ENCODE peak calls at places on chromosomes 6 and 20, in five cellular contexts. R is activated T-cell treated with anti-CD3 and anti-CD28 coated beads, Interleukin-2, amount 50 U/mL, for 72 hours; X is ELF-1; J is mucosa of gallbladder; L is caudate nucleus. Y is an unnamed sample.
A peak's percentile ranks its signal among the peaks of the same experiment; 100 is the strongest.

GRCh38 chr20:45372646-45373352 is 5.3 kb downstream of the TP53TG5 start:
- DNase-seq in L (no peak), J (peak; percentile 36), X (no peak), R (no peak), Y (no peak)

GRCh38 chr20:41118632-41119031 is 18.7 kb upstream of the PLCG1 start:
- DNase-seq in J (no peak), X (no peak), L (no peak), R (no peak), Y (no peak)

GRCh38 chr20:63313349-63314014 is 20.5 kb downstream of the COL20A1 start:
- DNase-seq in J (no peak), X (no peak), L (no peak), R (no peak), Y (no peak)

GRCh38 chr6:56540950-56541600 is 101.6 kb downstream of the DST start:
- DNase-seq in J (no peak), R (no peak), X (no peak), L (no peak), Y (no peak)

GRCh38 chr20:63434599-63435378 is 37.7 kb downstream of the KCNQ2 start:
- DNase-seq in J (peak; percentile 61), X (peak; percentile 98), L (peak; percentile 37), R (peak; percentile 81), Y (peak; percentile 77)

GRCh38 chr6:36676142-36677058 is 2.1 kb upstream of the CDKN1A start:
- DNase-seq in R (no peak), L (no peak), J (no peak), X (peak; percentile 53), Y (no peak)

GRCh38 chr6:12421596-12421995 is 131.4 kb downstream of the EDN1 start:
- DNase-seq in L (no peak), J (no peak), X (no peak), R (no peak), Y (no peak)

GRCh38 chr6:107491059-107491609 is 1.2 kb downstream of the SOBP start:
- DNase-seq in R (peak; percentile 26), X (peak; percentile 73), J (peak; percentile 55), L (no peak), Y (no peak)

GRCh38 chr20:52572687-52573086 is 381.1 kb upstream of the ZFP64 start:
- DNase-seq in X (no peak), J (no peak), L (no peak), R (no peak), Y (no peak)

GRCh38 chr6:6941201-6941600 is 166.6 kb upstream of the RREB1 start:
- DNase-seq in J (no peak), L (no peak), R (no peak), X (no peak), Y (no peak)